ENCODE peak calls at places on chromosomes 7 and 10, in nine cellular contexts. S is IMR-90, O is lower leg skin, Z is HepG2, T is transverse colon, M is body of pancreas, F is A549, D is HCT116, A is uterus. P is an unnamed sample.

GRCh38 chr7:37916017-37916672 is 472 bp downstream of the SFRP4 start:
- DNase-seq in Z (no peak), D (no peak), F (no peak), A (peak), T (peak), S (no peak), M (peak), O (no peak), P (no peak)

GRCh38 chr10:110774069-110775021 is 97.4 kb upstream of the PDCD4 start:
- DNase-seq in Z (peak), T (no peak), A (no peak), S (peak), F (peak), M (no peak), O (no peak), D (peak), P (peak)

GRCh38 chr10:50447691-50448090 is 176.1 kb downstream of the SGMS1 start:
- DNase-seq in O (no peak), A (no peak), S (peak), Z (no peak), M (no peak), F (no peak), D (no peak), T (no peak), P (no peak)

GRCh38 chr7:69517985-69518731 is 80.1 kb upstream of the AUTS2 start:
- DNase-seq in Z (no peak), T (no peak), S (no peak), D (no peak), A (no peak), F (no peak), O (no peak), M (no peak), P (no peak)

GRCh38 chr10:12507165-12507870 is 158.0 kb downstream of the CAMK1D start:
- DNase-seq in T (no peak), Z (no peak), O (no peak), D (no peak), A (no peak), S (no peak), M (no peak), F (no peak), P (no peak)

GRCh38 chr10:103888113-103888841 is 29.7 kb downstream of the STN1 start:
- DNase-seq in T (peak), F (peak), D (peak), M (peak), Z (peak), O (peak), A (peak), S (peak), P (peak)

GRCh38 chr10:75814071-75814470 is 382.6 kb downstream of the LRMDA start:
- DNase-seq in S (no peak), D (no peak), A (no peak), O (no peak), M (no peak), Z (no peak), T (no peak), F (no peak), P (no peak)

GRCh38 chr10:97798958-97799565 is 27.3 kb upstream of the SFRP5 start:
- DNase-seq in O (no peak), S (no peak), F (no peak), T (no peak), D (no peak), A (no peak), M (no peak), Z (no peak), P (no peak)

GRCh38 chr10:484925-485661 is 204.4 kb downstream of the DIP2C start:
- DNase-seq in S (no peak), D (no peak), T (no peak), M (no peak), F (no peak), Z (no peak), A (no peak), O (no peak), P (no peak)

GRCh38 chr7:6435486-6436384 is 12.0 kb downstream of the DAGLB start:
- DNase-seq in F (peak), S (peak), T (peak), Z (peak), A (peak), M (peak), O (peak), D (no peak), P (peak)

GRCh38 chr7:80392229-80393169 is 119.4 kb downstream of the GNAT3 start:
- DNase-seq in O (no peak), Z (peak), D (peak), M (no peak), A (no peak), F (peak), S (peak), T (no peak), P (no peak)

GRCh38 chr10:122379041-122379440 is 4.5 kb downstream of the PLEKHA1 start:
- DNase-seq in S (no peak), A (no peak), O (no peak), Z (no peak), T (no peak), F (no peak), D (no peak), M (no peak), P (no peak)

GRCh38 chr7:80316811-80317210 is 182.2 kb downstream of the GNAI1 start:
- DNase-seq in A (no peak), S (no peak), M (no peak), O (no peak), T (no peak), Z (no peak), D (no peak), F (no peak), P (no peak)

GRCh38 chr7:113582471-113582870 is 336.3 kb downstream of the PPP1R3A start:
- DNase-seq in F (no peak), O (no peak), S (no peak), D (no peak), M (no peak), T (no peak), A (no peak), Z (no peak), P (peak)

GRCh38 chr7:44867073-44867990 is 18.0 kb downstream of the PURB start:
- DNase-seq in S (peak), T (no peak), F (peak), O (peak), D (peak), Z (peak), A (peak), M (no peak), P (peak)

GRCh38 chr10:108631332-108631731 is 1292.0 kb downstream of the XPNPEP1 start:
- DNase-seq in S (no peak), T (no peak), M (no peak), F (no peak), D (no peak), A (no peak), Z (no peak), O (no peak), P (no peak)

GRCh38 chr10:70588852-70589570 is 13.5 kb downstream of the PRF1 start:
- DNase-seq in F (no peak), D (no peak), M (no peak), T (no peak), Z (no peak), S (no peak), A (no peak), O (no peak), P (no peak)

GRCh38 chr10:3147117-3147820 is 25.3 kb downstream of the PITRM1 start:
- DNase-seq in F (no peak), A (no peak), Z (no peak), D (no peak), M (no peak), O (no peak), T (no peak), S (no peak), P (no peak)

GRCh38 chr7:2312272-2312929 is 1.8 kb downstream of the SNX8 start:
- DNase-seq in M (no peak), A (no peak), T (no peak), F (no peak), S (no peak), Z (no peak), O (no peak), D (no peak), P (no peak)

GRCh38 chr10:24568042-24568441 is 155.6 kb downstream of the ARHGAP21 start:
- DNase-seq in D (no peak), S (no peak), A (no peak), O (no peak), T (no peak), M (no peak), Z (no peak), F (no peak), P (no peak)

GRCh38 chr10:58641095-58641531 is 128.4 kb downstream of the BICC1 start:
- DNase-seq in T (no peak), M (no peak), A (no peak), Z (peak), S (peak), F (peak), O (no peak), D (peak), P (no peak)

GRCh38 chr7:134514663-134515062 is 12.7 kb upstream of the AKR1B10 start:
- DNase-seq in M (no peak), F (peak), Z (peak), T (peak), S (peak), A (peak), O (no peak), D (peak), P (peak)

GRCh38 chr10:14674376-14675050 is 100.2 kb downstream of the FAM107B start:
- DNase-seq in A (no peak), M (peak), Z (no peak), F (no peak), T (peak), D (no peak), S (no peak), O (no peak), P (no peak)

GRCh38 chr7:129829677-129830631 is 122.8 kb downstream of the UBE2H start:
- DNase-seq in S (peak), M (peak), O (no peak), D (peak), Z (peak), T (peak), A (peak), F (peak), P (no peak)

GRCh38 chr7:20783716-20784310 is 2.9 kb downstream of the SP8 start:
- DNase-seq in M (peak), Z (no peak), F (no peak), D (no peak), T (no peak), A (no peak), O (no peak), S (no peak), P (no peak)

GRCh38 chr7:636396-636795 is 90.1 kb upstream of the DNAAF5 start:
- DNase-seq in D (peak), M (peak), T (no peak), F (peak), Z (peak), O (no peak), A (no peak), S (no peak), P (peak)

GRCh38 chr7:121267612-121268011 is 61.2 kb upstream of the WNT16 start:
- DNase-seq in F (no peak), D (no peak), O (no peak), S (no peak), T (no peak), M (no peak), Z (no peak), A (no peak), P (no peak)

GRCh38 chr10:119502214-119502613 is 40.3 kb downstream of the RGS10 start:
- DNase-seq in O (no peak), D (no peak), A (no peak), T (peak), F (no peak), Z (no peak), M (peak), S (no peak), P (no peak)

GRCh38 chr10:34046651-34047050 is 712.2 kb upstream of the NRP1 start:
- DNase-seq in T (no peak), A (no peak), D (no peak), F (no peak), M (no peak), O (no peak), S (peak), Z (no peak), P (no peak)

GRCh38 chr10:122142652-122143237 is 128.4 kb upstream of the BTBD16 start:
- DNase-seq in O (no peak), M (peak), S (no peak), Z (no peak), A (no peak), F (peak), D (no peak), T (no peak), P (no peak)

GRCh38 chr10:58555170-58555929 is 42.7 kb downstream of the BICC1 start:
- DNase-seq in S (no peak), F (peak), D (no peak), A (no peak), T (no peak), M (no peak), O (no peak), Z (peak), P (no peak)

GRCh38 chr10:2938869-2939268 is 128.5 kb upstream of the PFKP start:
- DNase-seq in Z (peak), S (peak), F (no peak), M (no peak), A (no peak), D (no peak), T (no peak), O (no peak), P (no peak)

GRCh38 chr10:118488710-118489497 is 106.5 kb downstream of the PRLHR start:
- DNase-seq in M (no peak), F (no peak), A (no peak), Z (no peak), S (no peak), O (no peak), D (no peak), T (no peak), P (no peak)

GRCh38 chr7:142853739-142854504 is 954 bp upstream of the EPHB6 start:
- DNase-seq in A (peak), Z (peak), T (peak), F (peak), O (peak), S (peak), M (peak), D (peak), P (peak)
- TF ChIP-seq POLR2A in A (no peak), Z (no peak), T (no peak), F (no peak), O (no peak), S (no peak), M (no peak), D (no peak), P (no peak)

GRCh38 chr7:98396768-98397167 is 4.1 kb downstream of the BAIAP2L1 start:
- DNase-seq in Z (no peak), T (no peak), D (no peak), O (no peak), A (no peak), S (no peak), M (no peak), F (no peak), P (no peak)

GRCh38 chr7:98399462-98399861 is 1.4 kb downstream of the BAIAP2L1 start:
- DNase-seq in F (no peak), O (no peak), T (no peak), S (peak), Z (no peak), M (no peak), D (no peak), A (no peak), P (no peak)

GRCh38 chr7:98398567-98399372 is 2.1 kb downstream of the BAIAP2L1 start:
- DNase-seq in M (peak), S (no peak), A (no peak), Z (no peak), D (no peak), F (no peak), O (no peak), T (no peak), P (no peak)

GRCh38 chr7:98399903-98400537 is 870 bp downstream of the BAIAP2L1 start:
- DNase-seq in O (no peak), A (no peak), S (peak), F (no peak), Z (no peak), M (peak), D (peak), T (no peak), P (no peak)

DNA sequence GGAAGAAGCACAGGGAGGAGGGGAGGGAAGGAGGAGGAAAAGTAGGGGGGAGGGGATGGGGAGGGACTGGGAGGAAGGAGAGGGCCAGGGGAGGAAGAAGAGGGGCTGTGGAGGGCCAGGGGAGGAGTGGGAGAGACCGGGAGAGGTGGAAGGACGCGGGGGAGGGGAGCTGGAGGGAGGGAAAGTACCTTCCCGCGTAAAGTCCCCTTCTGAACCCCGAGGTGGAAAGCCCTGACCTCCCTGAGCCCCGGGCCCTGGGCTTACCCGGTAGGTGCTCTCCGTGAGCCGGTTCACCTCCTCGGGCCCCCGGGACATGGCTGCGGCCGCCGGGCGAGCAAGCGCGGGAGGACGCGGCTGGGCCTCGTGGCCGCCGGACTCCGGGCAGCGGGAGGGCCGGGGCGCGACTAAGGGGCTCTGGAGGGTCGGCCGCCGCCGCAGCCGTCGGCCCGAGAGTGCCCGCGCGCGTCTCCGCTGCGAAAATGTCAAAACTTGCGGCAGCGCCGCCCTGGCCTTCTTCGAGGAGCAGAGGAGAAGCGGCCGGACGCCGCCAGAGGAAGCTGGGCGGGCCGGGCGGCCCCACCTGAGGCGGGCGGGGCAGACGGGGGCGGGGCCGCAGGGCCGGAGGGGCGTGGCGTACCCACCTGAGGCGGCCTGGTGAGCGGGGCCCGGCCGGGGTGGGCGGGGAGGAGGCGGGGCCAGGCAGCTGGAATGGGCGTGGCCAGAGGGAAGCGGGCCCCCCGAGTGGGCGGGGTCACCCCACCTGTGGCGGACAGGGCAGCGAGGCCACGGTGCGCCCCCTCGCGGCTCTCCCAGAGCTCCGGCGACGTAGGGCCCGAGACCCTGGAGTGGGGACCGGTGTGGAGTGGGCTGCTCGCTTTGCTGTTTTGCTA is at the start of gene BAIAP2L1:
- DNase-seq in S (peak), F (peak), T (peak), D (peak), O (peak), A (peak), Z (peak), M (peak), P (peak)
- TF ChIP-seq POLR2A in S (no peak), F (peak), T (peak), D (no peak), O (no peak), A (peak), Z (no peak), M (peak), P (no peak)

GRCh38 chr7:131556055-131556911 is at the start of gene PODXL:
- DNase-seq in F (peak), T (peak), S (peak), A (peak), O (peak), M (peak), D (no peak), Z (no peak), P (peak)
- TF ChIP-seq POLR2A in F (peak), T (peak), S (no peak), A (peak), O (no peak), M (peak), D (peak), Z (no peak), P (peak)

DNA sequence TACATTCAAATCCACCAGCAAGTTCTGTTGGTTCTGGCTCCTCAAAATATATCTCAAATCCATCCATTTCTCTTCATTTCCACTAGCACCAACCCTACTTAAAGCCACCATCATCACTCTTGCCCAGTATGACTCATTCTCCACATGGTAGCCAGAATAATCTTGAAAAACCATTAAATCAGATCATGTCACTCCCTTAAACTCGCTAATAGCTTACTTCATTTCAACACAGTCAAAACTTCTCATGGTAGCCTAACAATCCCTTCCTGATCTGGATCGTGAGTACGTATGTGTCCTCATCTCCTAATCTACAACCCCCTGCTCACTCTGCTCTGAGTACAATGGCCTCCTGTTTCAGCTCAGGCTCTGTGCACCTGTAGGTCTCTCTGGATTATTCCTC is 8.7 kb downstream of the EPC1 start:
- DNase-seq in T (no peak), O (no peak), F (no peak), D (no peak), M (no peak), A (no peak), Z (no peak), S (peak), P (no peak)
- TF ChIP-seq POLR2A in T (no peak), O (no peak), F (no peak), D (no peak), M (no peak), A (no peak), Z (no peak), S (no peak), P (no peak)